ENCODE peak calls at places on chromosomes 6 and 20, in seven cellular contexts. J is CD4-positive, CD25-positive, alpha-beta regulatory T cell; P is GM03348; F is NCI-H748 treated with DMSO at 0.1 percent for 48 hours; M is H54; W is GM23338; K is IMR-90. A is an unnamed sample.

GRCh38 chr20:59220161-59220560 is 56.5 kb downstream of the ZNF831 start:
- DNase-seq in J (no peak), P (no peak), F (no peak), M (no peak), W (no peak), K (no peak), A (no peak)

GRCh38 chr6:98831057-98832031 is 3.0 kb upstream of the POU3F2 start:
- DNase-seq in J (no peak), P (no peak), F (peak; percentile 60), M (no peak), W (peak; percentile 63), K (no peak), A (peak; percentile 33)

GRCh38 chr6:31585531-31585930 is 546 bp upstream of the LST1 start:
- DNase-seq in J (peak; percentile 38), P (no peak), F (no peak), M (no peak), W (peak; percentile 81), K (no peak), A (no peak)

GRCh38 chr6:69957990-69958559 is 91.7 kb downstream of the COL19A1 start:
- DNase-seq in J (no peak), P (no peak), F (no peak), M (no peak), W (no peak), K (peak; percentile 4), A (no peak)

GRCh38 chr6:87391334-87391733 is 16.4 kb upstream of the CFAP206 start:
- DNase-seq in J (no peak), P (peak; percentile 35), F (peak; percentile 66), M (peak; percentile 12), W (peak; percentile 81), K (peak; percentile 29), A (no peak)

GRCh38 chr20:40980828-40981310 is 47.8 kb upstream of the TOP1 start:
- DNase-seq in J (no peak), P (no peak), F (no peak), M (no peak), W (no peak), K (no peak), A (no peak)

GRCh38 chr6:54194067-54194466 is 82.8 kb downstream of the MLIP start:
- DNase-seq in J (no peak), P (peak; percentile 50), F (no peak), M (peak; percentile 9), W (peak; percentile 23), K (peak; percentile 58), A (peak; percentile 31)

GRCh38 chr6:105428342-105428957 is 25.6 kb upstream of the PREP start:
- DNase-seq in J (no peak), P (peak; percentile 60), F (no peak), M (peak; percentile 25), W (no peak), K (peak; percentile 74), A (no peak)

GRCh38 chr6:1554241-1554880 is 55.4 kb upstream of the FOXC1 start:
- DNase-seq in J (no peak), P (peak; percentile 22), F (no peak), M (no peak), W (no peak), K (no peak), A (no peak)

GRCh38 chr6:55937227-55937626 is 61.8 kb upstream of the BMP5 start:
- DNase-seq in J (no peak), P (no peak), F (no peak), M (no peak), W (no peak), K (no peak), A (no peak)

GRCh38 chr6:45626087-45626891 is 248.6 kb upstream of the SUPT3H start:
- DNase-seq in J (no peak), P (peak; percentile 48), F (no peak), M (peak; percentile 57), W (no peak), K (peak; percentile 84), A (no peak)

GRCh38 chr20:61525781-61526431 is 273.8 kb downstream of the CDH4 start:
- DNase-seq in J (no peak), P (peak; percentile 20), F (no peak), M (no peak), W (no peak), K (peak; percentile 72), A (no peak)

GRCh38 chr6:20365456-20365855 is 36.2 kb upstream of the E2F3 start:
- DNase-seq in J (no peak), P (no peak), F (no peak), M (no peak), W (no peak), K (no peak), A (no peak)

GRCh38 chr20:56429496-56429895 is 17.4 kb downstream of the CASS4 start:
- DNase-seq in J (no peak), P (peak; percentile 48), F (no peak), M (no peak), W (no peak), K (peak; percentile 94), A (no peak)

GRCh38 chr20:56809668-56810067 is 180.6 kb downstream of the TFAP2C start:
- DNase-seq in J (no peak), P (no peak), F (no peak), M (no peak), W (no peak), K (no peak), A (no peak)

GRCh38 chr6:161327360-161327953 is 53.6 kb upstream of the AGPAT4 start:
- DNase-seq in J (no peak), P (no peak), F (no peak), M (no peak), W (peak; percentile 60), K (no peak), A (no peak)

GRCh38 chr20:36575066-36575743 is 1.8 kb downstream of the TGIF2 start:
- DNase-seq in J (no peak), P (peak; percentile 45), F (peak; percentile 29), M (peak; percentile 69), W (peak; percentile 60), K (peak; percentile 54), A (peak; percentile 50)

GRCh38 chr6:35903679-35904078 is 17.2 kb downstream of the SRPK1 start:
- DNase-seq in J (no peak), P (no peak), F (no peak), M (no peak), W (no peak), K (no peak), A (no peak)

GRCh38 chr6:149356081-149356750 is 38.7 kb downstream of the TAB2 start:
- DNase-seq in J (no peak), P (no peak), F (no peak), M (no peak), W (no peak), K (no peak), A (no peak)

GRCh38 chr6:88137915-88138314 is 28.2 kb downstream of the CNR1 start:
- DNase-seq in J (no peak), P (no peak), F (no peak), M (no peak), W (no peak), K (no peak), A (no peak)